ENCODE peak calls at places on chromosomes 11 and 22, in four cellular contexts. X, H, R and Y are unnamed samples.

GRCh38 chr11:16184588-16184987 is 171.8 kb downstream of the SOX6 start:
- DNase-seq in X (peak; percentile 78), H (no peak), R (peak; percentile 52), Y (no peak)

GRCh38 chr22:20203142-20204099 is 52.6 kb upstream of the CCDC188 start:
- DNase-seq in X (no peak), H (no peak), R (peak; percentile 92), Y (peak; percentile 87)

GRCh38 chr11:13745165-13745564 is 76.7 kb downstream of the FAR1 start:
- DNase-seq in X (no peak), H (no peak), R (no peak), Y (no peak)

GRCh38 chr11:134634897-134635831 is 223.1 kb upstream of the B3GAT1 start:
- DNase-seq in X (no peak), H (no peak), R (peak; percentile 67), Y (peak; percentile 75)

GRCh38 chr11:110909331-110909730 is 197.1 kb upstream of the ARHGAP20 start:
- DNase-seq in X (no peak), H (no peak), R (no peak), Y (no peak)

GRCh38 chr11:114964676-114965214 is 286.4 kb downstream of the NXPE2 start:
- DNase-seq in X (no peak), H (no peak), R (no peak), Y (no peak)

GRCh38 chr11:92129811-92130210 is 94.8 kb upstream of the FAT3 start:
- DNase-seq in X (no peak), H (no peak), R (no peak), Y (no peak)

GRCh38 chr22:37163096-37163489 is 13.4 kb upstream of the IL2RB start:
- DNase-seq in X (no peak), H (no peak), R (no peak), Y (no peak)

GRCh38 chr11:46305295-46305694 is 27.8 kb downstream of the CREB3L1 start:
- DNase-seq in X (no peak), H (no peak), R (no peak), Y (peak; percentile 64)

GRCh38 chr11:110003426-110003825 is 89.8 kb upstream of the ZC3H12C start:
- DNase-seq in X (no peak), H (no peak), R (no peak), Y (no peak)

GRCh38 chr22:27197618-27198017 is 540.2 kb downstream of the MIAT start:
- DNase-seq in X (no peak), H (no peak), R (no peak), Y (no peak)

GRCh38 chr11:132365650-132366049 is 995.2 kb downstream of the NTM start:
- DNase-seq in X (no peak), H (no peak), R (no peak), Y (no peak)

GRCh38 chr22:23533328-23533762 is 46.7 kb downstream of the IGLL1 start:
- DNase-seq in X (no peak), H (no peak), R (peak; percentile 96), Y (peak; percentile 92)

GRCh38 chr11:75152090-75152489 is 1.2 kb downstream of the SLCO2B1 start:
- DNase-seq in X (no peak), H (no peak), R (no peak), Y (no peak)
- H3K4me3 ChIP-seq in X (no peak overlapping the region), H (peak overlapping the region; percentile 61), R (no peak overlapping the region), Y (no peak overlapping the region)

GRCh38 chr11:73287400-73288101 is 15.4 kb downstream of the P2RY6 start:
- DNase-seq in X (no peak), H (no peak), R (no peak), Y (no peak)

GRCh38 chr11:73290536-73290935 is 17.5 kb upstream of the ARHGEF17 start:
- DNase-seq in X (no peak), H (no peak), R (no peak), Y (no peak)

GRCh38 chr11:73291196-73291595 is 16.9 kb upstream of the ARHGEF17 start:
- DNase-seq in X (no peak), H (no peak), R (no peak), Y (no peak)

GRCh38 chr11:73288197-73288872 is 16.2 kb downstream of the P2RY6 start:
- DNase-seq in X (no peak), H (no peak), R (no peak), Y (no peak)

DNA sequence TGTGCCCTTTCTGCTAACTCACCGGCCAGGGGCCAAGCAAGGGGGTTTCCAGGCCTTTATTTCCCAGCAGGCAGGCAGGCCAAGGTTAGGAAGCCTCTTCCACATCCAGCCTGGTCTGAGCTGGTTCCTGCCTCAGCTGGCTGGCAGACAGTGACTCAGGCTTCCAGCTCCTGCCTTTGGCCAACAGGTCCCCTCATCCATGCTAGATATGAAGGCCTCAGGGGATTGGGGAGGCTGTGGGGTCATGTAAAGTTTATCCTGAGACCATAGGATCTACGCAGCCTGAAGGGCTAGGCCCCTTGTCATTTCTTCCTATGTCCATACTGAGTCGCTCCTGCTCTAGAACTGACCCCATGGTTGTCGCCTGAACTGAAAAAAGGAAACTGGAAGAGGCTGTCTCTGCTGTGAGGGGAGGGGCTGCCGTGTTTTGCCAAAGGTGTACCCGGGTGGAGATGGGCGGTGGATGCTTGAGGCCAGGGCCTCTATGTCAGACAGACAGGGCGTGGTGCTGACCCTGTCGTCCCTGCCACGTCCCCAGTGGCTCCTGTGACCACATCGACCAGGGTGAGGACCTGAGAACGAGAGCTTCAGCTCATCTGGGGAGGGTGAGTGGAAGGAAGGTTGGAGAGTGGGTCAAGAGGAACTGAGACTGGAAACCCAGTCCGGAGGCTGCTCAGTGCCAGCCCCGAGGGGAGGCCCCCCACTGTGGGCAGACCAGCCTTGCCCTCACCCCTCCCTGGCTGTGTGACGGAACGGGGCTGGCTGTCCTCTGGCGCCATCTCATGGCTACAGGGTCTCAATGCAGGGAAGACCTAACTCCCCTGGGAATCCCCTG is 17.0 kb downstream of the P2RY6 start:
- DNase-seq in X (peak; percentile 69), H (no peak), R (peak; percentile 92), Y (peak; percentile 96)
- H3K4me3 ChIP-seq in X (no peak overlapping the region), H (peak overlapping the region; percentile 59), R (no peak overlapping the region), Y (no peak overlapping the region)

GRCh38 chr11:8826901-8827560 is 84.0 kb upstream of the AKIP1 start:
- DNase-seq in X (no peak), H (no peak), R (peak; percentile 53), Y (no peak)
- H3K4me3 ChIP-seq in X (no peak overlapping the region), H (no peak overlapping the region), R (peak overlapping the region; percentile 1), Y (no peak overlapping the region)

GRCh38 chr22:41234815-41235687 is 5.7 kb downstream of the CHADL start:
- DNase-seq in X (no peak), H (no peak), R (no peak), Y (no peak)
- H3K4me3 ChIP-seq in X (no peak overlapping the region), H (no peak overlapping the region), R (no peak overlapping the region), Y (no peak overlapping the region)

DNA sequence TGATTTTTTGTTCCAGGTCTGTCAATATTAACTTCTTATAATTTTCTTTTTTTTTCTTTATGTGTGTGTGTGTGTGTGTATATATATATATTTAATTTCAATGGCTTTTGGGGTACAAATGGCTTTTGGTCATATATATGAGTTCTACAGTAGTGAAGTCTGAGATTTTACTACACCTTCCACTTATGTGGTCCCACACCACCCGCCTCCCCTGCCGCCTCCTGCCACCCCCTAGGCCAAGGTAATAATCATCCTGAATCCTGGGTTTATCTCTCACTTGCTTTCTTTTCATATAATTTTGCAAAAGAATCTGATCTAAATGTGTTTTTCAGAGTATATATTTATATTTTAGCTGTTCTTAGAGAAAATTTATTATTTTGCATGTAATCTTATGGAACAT is 11.1 kb downstream of the NEAT1 start:
- DNase-seq in X (no peak), H (no peak), R (no peak), Y (no peak)
- H3K4me3 ChIP-seq in X (no peak overlapping the region), H (peak overlapping the region; percentile 43), R (no peak overlapping the region), Y (no peak overlapping the region)